ENCODE peak calls at places on chromosome 12, in five cellular contexts. U is stimulated activated CD8-positive, alpha-beta memory T cell treated with anti-CD3 and anti-CD28 coated beads, Interleukin-15, amount 100 ng/mL, for 48 hours; O is NCI-H1436 treated with DMSO at 0.1 percent for 48 hours; C is DMS79 treated with DMSO at 0.1 percent for 48 hours; N is germinal center. F is an unnamed sample.

GRCh38 chr12:129911437-129912049 is 7.7 kb upstream of the TMEM132D start:
- DNase-seq in O (peak; percentile 4), U (no peak), N (peak; percentile 29), C (peak; percentile 80), F (peak; percentile 30)

GRCh38 chr12:128694445-128694844 is 129.3 kb downstream of the SLC15A4 start:
- DNase-seq in C (no peak), N (no peak), U (no peak), O (no peak), F (no peak)

GRCh38 chr12:112978163-112979081 is at the start of gene OAS2:
- DNase-seq in U (peak; percentile 68), C (no peak), N (peak; percentile 89), O (no peak), F (peak; percentile 12)

GRCh38 chr12:132196038-132196872 is 52.0 kb downstream of the NOC4L start:
- DNase-seq in U (no peak), O (no peak), N (no peak), C (peak; percentile 80), F (no peak)

GRCh38 chr12:81797100-81797499 is 38.0 kb upstream of the PPFIA2 start:
- DNase-seq in O (no peak), C (no peak), N (no peak), U (no peak), F (peak; percentile 6)

GRCh38 chr12:102948941-102949352 is 8.5 kb upstream of the ASCL1 start:
- DNase-seq in C (peak; percentile 86), U (no peak), O (no peak), N (peak; percentile 45), F (peak; percentile 10)

GRCh38 chr12:121719926-121720414 is 7.4 kb downstream of the TMEM120B start:
- DNase-seq in C (no peak), O (no peak), N (no peak), U (no peak), F (no peak)

GRCh38 chr12:45570501-45570900 is 159.0 kb upstream of the ARID2 start:
- DNase-seq in N (no peak), U (no peak), C (no peak), O (no peak), F (no peak)

GRCh38 chr12:84969226-84969625 is 56.6 kb upstream of the SLC6A15 start:
- DNase-seq in U (no peak), C (no peak), N (no peak), O (no peak), F (no peak)

GRCh38 chr12:44571031-44571550 is 305.0 kb downstream of the NELL2 start:
- DNase-seq in U (no peak), C (no peak), O (no peak), N (no peak), F (no peak)

GRCh38 chr12:113065126-113066007 is 8.8 kb downstream of the DTX1 start:
- DNase-seq in N (peak; percentile 69), C (no peak), O (no peak), U (no peak), F (no peak)

GRCh38 chr12:132084681-132085635 is 59.2 kb downstream of the DDX51 start:
- DNase-seq in C (peak; percentile 20), N (peak; percentile 48), U (peak; percentile 26), O (no peak), F (peak; percentile 84)

GRCh38 chr12:113154351-113154973 is 4.9 kb downstream of the CFAP73 start:
- DNase-seq in C (peak; percentile 21), U (no peak), N (peak; percentile 60), O (no peak), F (no peak)

GRCh38 chr12:6818246-6819006 is 3.2 kb upstream of the GPR162 start:
- DNase-seq in U (no peak), C (no peak), N (no peak), O (no peak), F (no peak)

GRCh38 chr12:108784270-108784669 is 53.0 kb upstream of the CORO1C start:
- DNase-seq in O (no peak), N (no peak), U (no peak), C (peak; percentile 82), F (no peak)

GRCh38 chr12:58919271-58920101 is 818 bp downstream of the LRIG3 start:
- DNase-seq in N (peak; percentile 2), O (no peak), U (no peak), C (no peak), F (peak; percentile 27)

GRCh38 chr12:79933580-79934264 is 1.2 kb downstream of the PPP1R12A start:
- DNase-seq in C (peak; percentile 37), O (no peak), N (peak; percentile 12), U (no peak), F (no peak)